ENCODE peak calls at places on chromosomes 5 and 9, in seven cellular contexts. L, U, X, Z, C, M and K are unnamed samples.
A peak's percentile ranks its signal among the peaks of the same experiment; 100 is the strongest.

GRCh38 chr5:94469889-94470288 is 148.5 kb downstream of the KIAA0825 start:
- DNase-seq in L (no peak), M (no peak), X (peak; percentile 6), Z (peak; percentile 86), C (no peak), U (no peak), K (no peak)

GRCh38 chr5:14440598-14441401 is 140.8 kb upstream of the OTULINL start:
- DNase-seq in C (peak; percentile 84), U (peak; percentile 58), L (no peak), X (no peak), M (peak; percentile 87), Z (peak; percentile 95), K (no peak)

GRCh38 chr9:81410201-81410600 is 279.1 kb downstream of the TLE1 start:
- DNase-seq in M (no peak), C (peak; percentile 44), U (no peak), Z (peak; percentile 81), X (peak; percentile 12), L (no peak), K (peak; percentile 60)

GRCh38 chr9:81537964-81538363 is 151.4 kb downstream of the TLE1 start:
- DNase-seq in C (no peak), M (no peak), Z (no peak), U (no peak), L (no peak), X (no peak), K (no peak)

GRCh38 chr5:33549982-33550567 is 109.3 kb downstream of the TARS1 start:
- DNase-seq in U (no peak), Z (no peak), X (no peak), C (no peak), M (no peak), L (no peak), K (no peak)

GRCh38 chr9:127503947-127504886 is 52.9 kb downstream of the LRSAM1 start:
- DNase-seq in U (peak; percentile 73), Z (peak; percentile 83), L (peak; percentile 93), M (peak; percentile 89), C (peak; percentile 75), X (peak; percentile 62), K (no peak)

GRCh38 chr5:137856201-137856600 is 11.5 kb upstream of the MYOT start:
- DNase-seq in U (no peak), M (no peak), C (no peak), L (no peak), X (no peak), Z (no peak), K (no peak)

GRCh38 chr9:86645303-86645702 is 291.1 kb upstream of the TUT7 start:
- DNase-seq in Z (no peak), X (no peak), M (peak; percentile 86), U (peak; percentile 66), C (no peak), L (peak; percentile 52), K (no peak)

GRCh38 chr5:103561670-103562069 is 919 bp downstream of the NUDT12 start:
- DNase-seq in C (no peak), M (no peak), X (no peak), U (no peak), Z (peak; percentile 11), L (no peak), K (no peak)

GRCh38 chr5:83919071-83920041 is 198.7 kb upstream of the HAPLN1 start:
- DNase-seq in Z (peak; percentile 57), C (peak; percentile 89), U (no peak), X (no peak), L (peak; percentile 22), M (no peak), K (no peak)

GRCh38 chr9:34430843-34431437 is 27.4 kb downstream of the FAM219A start:
- DNase-seq in C (peak; percentile 64), Z (peak; percentile 81), X (peak; percentile 13), L (peak; percentile 88), U (peak; percentile 72), M (peak; percentile 92), K (peak; percentile 36)

DNA sequence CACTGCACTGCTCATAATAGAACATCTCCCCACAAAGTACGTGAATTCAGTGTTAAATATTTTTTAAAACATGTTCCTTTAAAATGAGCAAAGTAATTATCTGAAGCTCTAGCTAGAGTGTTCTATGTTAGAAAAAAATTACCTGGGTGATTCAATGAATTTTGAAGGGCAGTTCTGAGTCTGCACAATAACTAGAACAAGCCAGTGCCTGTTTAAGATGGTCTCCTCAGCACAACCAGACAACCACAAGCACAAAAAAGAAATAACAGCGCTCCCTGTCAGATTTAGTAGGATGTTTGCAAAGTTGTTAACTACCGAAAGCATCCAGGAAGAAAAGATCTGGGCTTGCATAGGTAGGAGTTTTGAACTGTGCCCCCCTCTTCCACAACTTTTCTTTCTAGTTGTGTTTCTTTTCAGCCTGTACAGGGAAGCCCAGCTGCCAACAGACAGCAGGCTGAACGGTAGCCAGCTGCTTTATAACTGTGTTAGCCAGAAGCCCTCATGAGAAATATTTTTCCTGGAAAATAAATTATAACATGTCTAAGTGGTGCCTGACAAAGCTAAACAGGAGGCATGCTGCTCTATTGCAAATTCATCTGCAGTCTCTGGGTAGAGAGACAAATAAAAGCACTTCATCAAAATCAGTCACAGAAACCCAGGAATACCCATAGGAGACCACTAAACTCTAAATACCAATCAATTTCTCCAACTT is 1027.0 kb downstream of the MAT2B start:
- DNase-seq in L (no peak), M (no peak), Z (no peak), C (no peak), X (no peak), U (no peak), K (no peak)
- H2AFZ ChIP-seq in L (peak overlapping the region; percentile 61), M (peak overlapping the region; percentile 55), Z (no peak overlapping the region), C (no peak overlapping the region), X (no peak overlapping the region), U (peak overlapping the region; percentile 78), K (peak overlapping the region; percentile 58)

GRCh38 chr5:157581870-157582269 is 6.3 kb upstream of the ADAM19 start:
- DNase-seq in U (no peak), L (no peak), M (no peak), X (no peak), C (peak; percentile 4), Z (no peak), K (no peak)

GRCh38 chr5:157578079-157578780 is 2.7 kb upstream of the ADAM19 start:
- DNase-seq in C (no peak), M (no peak), Z (no peak), U (no peak), L (no peak), X (no peak), K (no peak)

GRCh38 chr5:157584628-157585027 is 9.1 kb upstream of the ADAM19 start:
- DNase-seq in X (no peak), Z (no peak), C (no peak), U (no peak), M (no peak), L (no peak), K (no peak)

DNA sequence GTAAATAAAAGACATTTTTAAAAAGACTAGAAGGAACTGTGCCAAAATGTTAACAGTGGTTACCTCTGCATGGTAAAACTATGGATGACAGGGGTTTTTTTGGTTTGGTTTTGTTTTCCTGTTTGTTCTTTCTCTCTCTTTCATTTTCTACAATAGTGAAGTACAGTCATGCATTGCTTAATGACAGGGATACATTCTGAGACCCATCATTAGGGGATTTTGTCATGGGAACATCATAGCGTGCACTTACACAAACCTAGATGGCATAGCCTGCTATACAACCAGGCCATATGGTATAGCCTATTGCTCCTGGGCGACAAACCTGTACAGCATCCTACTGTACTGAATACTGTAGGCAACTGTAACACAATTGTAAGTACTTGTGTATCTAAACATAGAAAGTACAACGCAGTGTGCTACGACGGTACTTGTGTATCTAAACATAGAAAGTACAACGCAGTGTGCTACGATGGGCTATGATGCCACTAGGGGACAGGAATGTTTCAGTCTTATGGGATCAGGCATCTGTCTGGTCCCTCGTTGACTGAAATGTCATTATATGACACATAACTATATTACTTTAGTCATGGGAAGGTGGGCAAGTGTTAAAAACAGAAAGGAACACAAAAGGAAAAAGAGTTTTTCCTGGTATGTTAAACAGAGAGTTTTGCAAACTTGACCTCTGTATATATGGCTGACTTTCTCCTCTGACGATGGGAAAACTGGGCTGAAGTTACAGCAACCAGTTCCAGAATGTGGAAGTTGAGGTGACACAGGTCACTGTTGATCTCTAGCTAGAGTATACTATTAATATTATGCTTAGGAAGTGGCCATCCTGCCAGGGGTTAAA is 7.4 kb upstream of the ADAM19 start:
- DNase-seq in M (no peak), Z (no peak), U (no peak), L (no peak), C (peak; percentile 47), X (no peak), K (no peak)
- H3K27ac ChIP-seq in M (no peak overlapping the region), Z (no peak overlapping the region), U (no peak overlapping the region), L (no peak overlapping the region), C (no peak overlapping the region), X (no peak overlapping the region), K (no peak overlapping the region)

DNA sequence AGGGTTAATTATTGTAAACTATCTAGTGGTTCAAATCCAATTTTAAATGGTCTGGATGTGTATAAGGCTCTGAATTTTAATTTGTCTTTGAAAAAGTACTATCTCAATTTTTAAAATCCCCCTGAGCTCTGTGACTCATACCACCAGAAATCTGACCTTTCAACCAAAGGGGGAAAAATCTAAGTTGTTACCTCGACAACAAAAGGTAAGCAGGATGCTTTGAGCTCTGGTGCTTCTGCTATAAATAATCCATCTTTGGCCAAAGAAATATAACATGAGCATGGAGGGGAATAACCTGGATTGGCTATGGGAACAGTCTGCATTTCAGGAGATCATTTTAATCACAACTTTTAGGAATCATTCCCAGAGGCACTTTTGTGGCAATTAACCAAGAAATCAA is 76.3 kb upstream of the PCSK1 start:
- DNase-seq in M (no peak), X (no peak), L (no peak), Z (peak; percentile 35), C (no peak), U (no peak), K (no peak)
- H2AFZ ChIP-seq in M (no peak overlapping the region), X (no peak overlapping the region), L (no peak overlapping the region), Z (no peak overlapping the region), C (no peak overlapping the region), U (no peak overlapping the region), K (no peak overlapping the region)

GRCh38 chr5:140106101-140106500 is 7.8 kb upstream of the PURA start:
- DNase-seq in X (no peak), C (no peak), Z (peak; percentile 27), U (no peak), M (no peak), L (no peak), K (no peak)

GRCh38 chr5:140104100-140104499 is 9.8 kb upstream of the PURA start:
- DNase-seq in L (no peak), Z (no peak), M (no peak), X (no peak), C (no peak), U (no peak), K (no peak)

GRCh38 chr5:140103154-140103553 is 10.8 kb upstream of the PURA start:
- DNase-seq in X (no peak), U (no peak), M (no peak), C (no peak), L (no peak), Z (no peak), K (no peak)

GRCh38 chr5:140106805-140107311 is 7.1 kb upstream of the PURA start:
- DNase-seq in X (no peak), U (no peak), C (no peak), Z (no peak), L (no peak), M (no peak), K (no peak)

GRCh38 chr5:140101179-140101578 is 12.7 kb upstream of the PURA start:
- DNase-seq in Z (no peak), C (no peak), M (no peak), X (no peak), L (no peak), U (no peak), K (no peak)
- H3K27ac ChIP-seq in Z (no peak overlapping the region), C (no peak overlapping the region), M (no peak overlapping the region), X (no peak overlapping the region), L (no peak overlapping the region), U (no peak overlapping the region), K (no peak overlapping the region)